ENCODE peak calls at places on chromosomes 16 and 17, in six cellular contexts. R is osteoblast, D is NCI-H1105 treated with DMSO at 0.1 percent for 48 hours, T is HuH-7, C is ureter, Y is colonic mucosa. V is an unnamed sample.

GRCh38 chr16:11799017-11799381 is 1.9 kb upstream of the ZC3H7A start:
- DNase-seq in R (no peak), D (no peak), T (no peak), C (no peak), Y (no peak), V (no peak)

GRCh38 chr16:12250578-12250977 is 274.0 kb downstream of the SNX29 start:
- DNase-seq in R (peak; percentile 18), D (no peak), T (no peak), C (no peak), Y (no peak), V (no peak)

GRCh38 chr16:66988197-66988788 is at the start of gene CES4A:
- DNase-seq in R (no peak), D (no peak), T (no peak), C (no peak), Y (no peak), V (no peak)

GRCh38 chr17:42230225-42230624 is 35.9 kb upstream of the GHDC start:
- DNase-seq in R (no peak), D (no peak), T (no peak), C (no peak), Y (no peak), V (no peak)

GRCh38 chr17:9907883-9908648 is 3.0 kb upstream of the RCVRN start:
- DNase-seq in R (peak; percentile 69), D (no peak), T (no peak), C (no peak), Y (no peak), V (no peak)

GRCh38 chr17:427891-428290 is 75.3 kb upstream of the RPH3AL start:
- DNase-seq in R (no peak), D (no peak), T (no peak), C (no peak), Y (no peak), V (no peak)

GRCh38 chr17:59756236-59756818 is 48.9 kb downstream of the VMP1 start:
- DNase-seq in R (no peak), D (no peak), T (no peak), C (no peak), Y (no peak), V (no peak)

GRCh38 chr16:81003610-81004460 is 2.9 kb downstream of the CMC2 start:
- DNase-seq in R (no peak), D (no peak), T (no peak), C (no peak), Y (no peak), V (no peak)

GRCh38 chr16:15949210-15950166 is at the start of gene ABCC1:
- DNase-seq in R (peak; percentile 97), D (peak; percentile 37), T (no peak), C (no peak), Y (peak; percentile 44), V (no peak)

GRCh38 chr16:69078073-69078472 is 27.4 kb upstream of the HAS3 start:
- DNase-seq in R (no peak), D (no peak), T (no peak), C (no peak), Y (no peak), V (no peak)

GRCh38 chr16:35745191-35745590 is 2285.8 kb downstream of the TP53TG3F start:
- DNase-seq in R (peak; percentile 5), D (no peak), T (no peak), C (no peak), Y (no peak), V (no peak)

GRCh38 chr17:42886283-42887176 is 14.1 kb upstream of the G6PC1 start:
- DNase-seq in R (no peak), D (no peak), T (peak; percentile 74), C (no peak), Y (no peak), V (no peak)

GRCh38 chr16:11610580-11610979 is 23.9 kb upstream of the LITAF start:
- DNase-seq in R (no peak), D (no peak), T (no peak), C (no peak), Y (no peak), V (no peak)